ENCODE peak calls at places on chromosomes 2 and 18, in four cellular contexts. C, H, O and A are unnamed samples.

GRCh38 chr2:31896293-31896692 is 114.5 kb downstream of the MEMO1 start:
- DNase-seq in C (no peak), H (no peak), O (no peak), A (no peak)

GRCh38 chr2:171386627-171387026 is 47.2 kb downstream of the METTL8 start:
- DNase-seq in H (no peak), C (no peak), O (no peak), A (no peak)

GRCh38 chr18:8898990-8899389 is 193.6 kb downstream of the MTCL1 start:
- DNase-seq in C (no peak), H (no peak), O (no peak), A (no peak)

GRCh38 chr2:110748489-110748867 is 16.1 kb downstream of the ACOXL start:
- DNase-seq in C (no peak), O (no peak), H (peak; percentile 42), A (no peak)

GRCh38 chr2:156586621-156587020 is 150.4 kb downstream of the GPD2 start:
- DNase-seq in O (no peak), H (no peak), C (no peak), A (no peak)

GRCh38 chr2:19474128-19474527 is 115.7 kb upstream of the OSR1 start:
- DNase-seq in H (no peak), O (no peak), C (peak; percentile 7), A (no peak)

GRCh38 chr2:217414429-217414828 is 554.6 kb upstream of the TNP1 start:
- DNase-seq in C (no peak), O (no peak), H (no peak), A (no peak)

GRCh38 chr2:74507926-74508520 is 528 bp upstream of the PCGF1 start:
- DNase-seq in H (no peak), C (no peak), O (no peak), A (no peak)

GRCh38 chr2:95258271-95258670 is 16.0 kb upstream of the PROM2 start:
- DNase-seq in H (no peak), O (no peak), C (no peak), A (no peak)

GRCh38 chr18:49762191-49763077 is 50.9 kb downstream of the ACAA2 start:
- DNase-seq in O (no peak), H (no peak), C (no peak), A (no peak)

GRCh38 chr2:58157754-58158153 is 83.4 kb downstream of the FANCL start:
- DNase-seq in O (no peak), C (no peak), H (no peak), A (no peak)

GRCh38 chr18:74506405-74507119 is 10.4 kb downstream of the CNDP2 start:
- DNase-seq in H (peak; percentile 7), C (no peak), O (no peak), A (no peak)

GRCh38 chr2:20432714-20433113 is 14.2 kb upstream of the RHOB start:
- DNase-seq in O (no peak), H (peak; percentile 22), C (no peak), A (no peak)

GRCh38 chr2:224121406-224122067 is 82.5 kb upstream of the SERPINE2 start:
- DNase-seq in H (no peak), C (no peak), O (no peak), A (no peak)

GRCh38 chr2:8229546-8229986 is 452.3 kb upstream of the ID2 start:
- DNase-seq in O (peak; percentile 73), H (peak; percentile 42), C (no peak), A (peak; percentile 86)

GRCh38 chr18:21672868-21673267 is 31.7 kb downstream of the ABHD3 start:
- DNase-seq in H (peak; percentile 62), C (no peak), O (no peak), A (no peak)

GRCh38 chr2:230666885-230667712 is 45.5 kb upstream of the CAB39 start:
- DNase-seq in O (peak; percentile 63), C (no peak), H (no peak), A (no peak)

GRCh38 chr2:37000273-37000780 is 34.0 kb upstream of the STRN start:
- DNase-seq in H (no peak), O (no peak), C (no peak), A (no peak)

GRCh38 chr2:220228310-220229006 is 601.0 kb downstream of the SLC4A3 start:
- DNase-seq in H (no peak), C (no peak), O (peak; percentile 43), A (no peak)

GRCh38 chr2:46900381-46900780 is 15.2 kb downstream of the MCFD2 start:
- DNase-seq in H (no peak), C (no peak), O (no peak), A (no peak)

GRCh38 chr2:182611009-182611408 is 105.0 kb upstream of the DNAJC10 start:
- DNase-seq in H (no peak), C (no peak), O (no peak), A (no peak)

GRCh38 chr2:49162151-49162550 is 7.8 kb upstream of the FSHR start:
- DNase-seq in O (no peak), C (no peak), H (no peak), A (no peak)

GRCh38 chr2:120066708-120067547 is 54.1 kb downstream of the EPB41L5 start:
- DNase-seq in H (no peak), C (no peak), O (no peak), A (no peak)

GRCh38 chr2:156380117-156380645 is 47.7 kb upstream of the NR4A2 start:
- DNase-seq in H (no peak), O (no peak), C (no peak), A (no peak)